ENCODE peak calls at places on chromosomes 4 and X, in four cellular contexts. One of them, this sample, is unnamed.

GRCh38 chr4:159137176-159137575 is 34.3 kb downstream of the RAPGEF2 start:
- DNase-seq in uterus: no peak
- DNase-seq in testis: no peak
- DNase-seq in tibial nerve: no peak
- DNase-seq in this sample: no peak

GRCh38 chrX:12981880-12982279 is 7.0 kb downstream of the TMSB4X start:
- DNase-seq in tibial nerve: no peak
- DNase-seq in uterus: no peak
- DNase-seq in testis: no peak
- DNase-seq in this sample: no peak

GRCh38 chr4:169238445-169238844 is 32.3 kb downstream of the SH3RF1 start:
- DNase-seq in uterus: no peak
- DNase-seq in tibial nerve: no peak
- DNase-seq in testis: no peak
- DNase-seq in this sample: no peak

GRCh38 chrX:47204970-47205369 is 11.3 kb downstream of the UBA1 start:
- DNase-seq in tibial nerve: no peak
- DNase-seq in uterus: no peak
- DNase-seq in testis: no peak
- DNase-seq in this sample: no peak

GRCh38 chrX:154748712-154749339 is 2.1 kb downstream of the GAB3 start:
- DNase-seq in testis: peak
- DNase-seq in uterus: peak
- DNase-seq in tibial nerve: peak
- DNase-seq in this sample: no peak

GRCh38 chr4:138398297-138398696 is 156.1 kb upstream of the SLC7A11 start:
- DNase-seq in tibial nerve: no peak
- DNase-seq in testis: no peak
- DNase-seq in uterus: no peak
- DNase-seq in this sample: no peak

GRCh38 chr4:55458164-55458563 is 62.4 kb downstream of the TMEM165 start:
- DNase-seq in tibial nerve: no peak
- DNase-seq in uterus: no peak
- DNase-seq in testis: no peak
- DNase-seq in this sample: no peak

GRCh38 chrX:39050427-39050826 is 249.2 kb downstream of the MID1IP1 start:
- DNase-seq in uterus: no peak
- DNase-seq in testis: no peak
- DNase-seq in tibial nerve: no peak
- DNase-seq in this sample: no peak

GRCh38 chrX:71214604-71215334 is 8.3 kb upstream of the GJB1 start:
- DNase-seq in tibial nerve: no peak
- DNase-seq in testis: no peak
- DNase-seq in uterus: no peak
- DNase-seq in this sample: no peak

GRCh38 chr4:177907736-177908424 is 465.6 kb upstream of the AGA start:
- DNase-seq in tibial nerve: no peak
- DNase-seq in uterus: no peak
- DNase-seq in testis: no peak
- DNase-seq in this sample: no peak

GRCh38 chr4:13527192-13527982 is 16.9 kb downstream of the NKX3-2 start:
- DNase-seq in uterus: no peak
- DNase-seq in testis: no peak
- DNase-seq in tibial nerve: no peak
- DNase-seq in this sample: peak

GRCh38 chr4:3291411-3291968 is 1.3 kb upstream of the RGS12 start:
- DNase-seq in tibial nerve: no peak
- DNase-seq in uterus: no peak
- DNase-seq in testis: no peak
- DNase-seq in this sample: peak

GRCh38 chrX:45240334-45240733 is 39.7 kb upstream of the DIPK2B start:
- DNase-seq in testis: no peak
- DNase-seq in uterus: no peak
- DNase-seq in tibial nerve: no peak
- DNase-seq in this sample: no peak

GRCh38 chrX:140672840-140673731 is 36.5 kb upstream of the LINC00632 start:
- DNase-seq in testis: no peak
- DNase-seq in uterus: no peak
- DNase-seq in tibial nerve: no peak
- DNase-seq in this sample: no peak

GRCh38 chr4:119526786-119527550 is 101.6 kb downstream of the PDE5A start:
- DNase-seq in tibial nerve: no peak
- DNase-seq in testis: no peak
- DNase-seq in uterus: no peak
- DNase-seq in this sample: no peak

GRCh38 chr4:188246488-188246887 is 107.2 kb downstream of the TRIML1 start:
- DNase-seq in uterus: no peak
- DNase-seq in tibial nerve: no peak
- DNase-seq in testis: no peak
- DNase-seq in this sample: no peak

GRCh38 chr4:41693629-41694028 is 54.9 kb downstream of the PHOX2B start:
- DNase-seq in testis: no peak
- DNase-seq in tibial nerve: no peak
- DNase-seq in uterus: no peak
- DNase-seq in this sample: no peak

GRCh38 chr4:34047363-34047762 is 2197.0 kb downstream of the ARAP2 start:
- DNase-seq in uterus: no peak
- DNase-seq in tibial nerve: no peak
- DNase-seq in testis: no peak
- DNase-seq in this sample: no peak

GRCh38 chrX:133359466-133359865 is 55.8 kb downstream of the GPC4 start:
- DNase-seq in testis: no peak
- DNase-seq in uterus: no peak
- DNase-seq in tibial nerve: no peak
- DNase-seq in this sample: no peak

GRCh38 chrX:74353984-74354383 is 50.0 kb downstream of the ZCCHC13 start:
- DNase-seq in tibial nerve: no peak
- DNase-seq in uterus: no peak
- DNase-seq in testis: no peak
- DNase-seq in this sample: no peak

GRCh38 chr4:140928880-140929279 is 172.7 kb upstream of the TBC1D9 start:
- DNase-seq in testis: no peak
- DNase-seq in tibial nerve: no peak
- DNase-seq in uterus: no peak
- DNase-seq in this sample: no peak

GRCh38 chrX:139206914-139207313 is 323.6 kb upstream of the F9 start:
- DNase-seq in testis: no peak
- DNase-seq in tibial nerve: no peak
- DNase-seq in uterus: no peak
- DNase-seq in this sample: no peak

GRCh38 chrX:139204576-139204902 is 326.0 kb upstream of the F9 start:
- DNase-seq in tibial nerve: no peak
- DNase-seq in testis: no peak
- DNase-seq in uterus: no peak
- DNase-seq in this sample: no peak

GRCh38 chrX:139203681-139204575 is 326.6 kb upstream of the F9 start:
- DNase-seq in uterus: no peak
- DNase-seq in testis: peak
- DNase-seq in tibial nerve: no peak
- DNase-seq in this sample: no peak

GRCh38 chrX:139202742-139203410 is 327.7 kb upstream of the F9 start:
- DNase-seq in tibial nerve: no peak
- DNase-seq in uterus: no peak
- DNase-seq in testis: no peak
- DNase-seq in this sample: no peak

GRCh38 chrX:139204903-139205667 is 325.5 kb upstream of the F9 start:
- DNase-seq in tibial nerve: no peak
- DNase-seq in uterus: peak
- DNase-seq in testis: peak
- DNase-seq in this sample: no peak
- TF ChIP-seq POLR2A in tibial nerve: no peak
- TF ChIP-seq POLR2A in uterus: no peak
- TF ChIP-seq POLR2A in testis: no peak
- TF ChIP-seq POLR2A in this sample: no peak

DNA sequence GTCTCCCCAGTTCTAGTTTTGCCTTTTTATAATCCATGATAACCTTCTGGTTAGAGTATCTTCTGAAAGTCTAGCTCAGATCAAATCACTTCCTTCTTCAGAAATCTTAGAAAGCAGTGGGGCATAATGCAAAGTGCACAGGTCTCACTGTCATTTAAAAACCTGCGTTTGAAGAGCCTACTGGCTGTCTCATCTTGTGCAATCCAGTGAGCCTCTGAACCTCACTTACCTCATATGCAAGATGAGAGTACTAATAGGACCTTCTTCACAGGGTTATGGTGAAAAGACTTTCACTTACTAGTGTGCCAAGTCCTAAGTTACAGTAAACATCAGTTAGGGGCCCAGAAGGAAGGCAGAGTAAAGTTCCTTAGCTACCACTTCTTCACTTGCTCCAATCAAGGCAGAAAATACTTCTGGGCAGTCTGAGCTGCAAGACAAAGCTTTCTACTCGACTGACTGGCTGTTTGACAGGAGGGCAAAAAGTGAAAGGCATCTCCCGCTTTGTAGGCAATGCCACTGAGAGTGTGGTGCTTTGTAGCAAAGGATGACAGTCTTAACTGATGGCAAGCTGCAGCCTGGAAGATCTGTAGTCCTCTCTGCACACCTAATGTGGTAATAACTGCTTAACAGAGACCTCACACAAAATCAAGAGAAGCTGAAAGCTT is 131.2 kb downstream of the ENOX2 start:
- DNase-seq in uterus: no peak
- DNase-seq in tibial nerve: no peak
- DNase-seq in testis: no peak
- DNase-seq in this sample: no peak
- H3K27ac ChIP-seq in uterus: no peak
- H3K27ac ChIP-seq in tibial nerve: no peak
- H3K27ac ChIP-seq in testis: no peak
- H3K27ac ChIP-seq in this sample: no peak

DNA sequence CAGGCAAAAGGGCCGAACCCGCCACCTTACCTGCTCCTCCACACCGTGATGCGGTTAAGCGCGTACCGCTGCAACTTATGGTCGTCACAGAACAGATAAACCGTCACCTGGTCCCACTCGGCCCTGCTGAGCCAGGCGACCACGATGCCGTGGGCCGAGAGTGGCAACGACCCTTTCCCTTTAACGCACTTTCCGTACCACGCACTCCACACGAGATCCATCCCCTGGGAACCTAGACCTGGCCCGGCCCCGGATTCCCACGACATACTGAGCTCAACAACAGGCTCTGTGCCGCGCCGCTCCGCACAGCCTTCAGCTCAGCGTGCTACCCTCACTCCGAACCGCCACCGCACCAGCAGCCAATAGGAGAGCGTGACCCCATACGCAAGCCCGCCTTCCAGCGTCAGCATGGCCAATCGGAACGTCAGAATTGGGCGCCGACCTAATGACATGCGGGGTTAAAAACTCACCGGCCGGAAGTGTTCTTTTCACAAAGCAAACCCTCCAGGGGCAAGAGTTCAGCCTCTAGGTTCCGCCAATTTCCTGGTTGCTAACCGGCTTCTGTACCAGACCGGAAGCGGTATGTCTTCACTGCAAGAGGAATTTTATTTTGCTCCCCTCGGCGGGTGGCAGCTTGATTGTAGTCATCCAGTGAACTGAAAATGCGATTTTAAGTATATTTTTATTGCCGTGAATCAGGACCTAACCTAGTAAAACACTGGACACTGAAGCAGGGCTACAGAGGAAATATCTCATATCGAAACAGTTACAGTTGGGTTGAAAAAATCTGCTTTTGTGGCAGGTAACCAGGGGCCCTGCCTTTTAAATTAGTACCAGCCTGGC is at the start of gene LAS1L:
- DNase-seq in tibial nerve: peak
- DNase-seq in uterus: peak
- DNase-seq in testis: peak
- DNase-seq in this sample: peak
- TF ChIP-seq POLR2A in tibial nerve: no peak
- TF ChIP-seq POLR2A in uterus: no peak
- TF ChIP-seq POLR2A in testis: no peak
- TF ChIP-seq POLR2A in this sample: no peak

GRCh38 chr4:60002603-60003325 is 1197.4 kb upstream of the ADGRL3 start:
- DNase-seq in uterus: no peak
- DNase-seq in tibial nerve: no peak
- DNase-seq in testis: no peak
- DNase-seq in this sample: no peak
- H3K27ac ChIP-seq in uterus: no peak
- H3K27ac ChIP-seq in tibial nerve: no peak
- H3K27ac ChIP-seq in testis: no peak
- H3K27ac ChIP-seq in this sample: no peak

DNA sequence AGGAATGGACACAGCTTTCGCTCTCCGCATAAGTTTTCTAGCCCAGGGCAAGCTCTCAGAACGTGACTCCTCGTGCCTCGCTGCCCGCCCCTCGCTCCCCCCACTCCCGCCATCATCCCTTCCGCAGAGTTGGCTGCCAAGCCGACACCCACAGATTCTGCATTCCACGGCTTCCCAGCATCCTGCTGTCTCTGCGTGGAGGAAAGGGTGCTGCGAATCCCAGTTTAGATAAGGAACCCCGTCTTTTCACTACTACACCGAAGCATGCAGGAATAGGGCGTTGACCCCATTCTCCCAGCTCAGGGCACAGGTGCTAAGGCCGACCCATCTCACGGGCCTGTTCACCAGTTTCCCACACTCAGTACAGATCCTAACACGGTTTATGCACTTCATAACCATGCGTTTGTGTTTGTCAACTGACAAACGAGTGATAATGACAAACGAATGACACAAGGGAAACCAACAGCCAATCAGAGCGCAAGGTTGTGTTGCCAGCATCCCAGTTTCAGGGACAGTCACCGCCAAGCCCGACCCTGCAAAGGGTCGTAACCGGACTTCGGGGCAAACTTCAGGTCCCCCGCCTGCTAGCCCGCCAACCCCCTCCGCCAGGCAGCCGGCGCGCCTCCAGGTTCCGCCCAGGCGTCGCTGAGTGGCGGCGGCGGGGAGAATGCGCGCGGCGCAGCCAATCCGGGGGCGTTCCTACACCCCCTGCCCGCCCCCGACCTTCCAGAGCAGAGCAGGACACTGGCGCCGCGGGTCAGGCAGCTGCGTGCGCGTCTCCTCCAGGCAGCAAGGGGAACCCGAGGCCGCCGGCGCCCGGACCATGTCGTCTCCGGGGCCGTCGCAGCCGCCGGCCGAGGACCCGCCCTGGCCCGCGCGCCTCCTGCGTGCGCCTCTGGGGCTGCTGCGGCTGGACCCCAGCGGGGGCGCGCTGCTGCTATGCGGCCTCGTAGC is at the start of gene CYP2U1:
- DNase-seq in tibial nerve: peak
- DNase-seq in testis: peak
- DNase-seq in uterus: peak
- DNase-seq in this sample: no peak
- TF ChIP-seq POLR2A in tibial nerve: peak
- TF ChIP-seq POLR2A in testis: no peak
- TF ChIP-seq POLR2A in uterus: peak
- TF ChIP-seq POLR2A in this sample: no peak

This sample was measured in vagina.